ENCODE peak calls at places on chromosomes 12 and 14, in five cellular contexts. L is A549, D is Peyer's patch, M is testis, X is IMR-90. O is an unnamed sample.

GRCh38 chr14:60656755-60657608 is 7.7 kb upstream of the SIX1 start:
- DNase-seq in M (peak; percentile 66), D (peak; percentile 54), X (peak; percentile 73), L (peak; percentile 75), O (peak; percentile 60)

GRCh38 chr14:101243587-101244338 is 317.5 kb upstream of the DIO3 start:
- DNase-seq in M (no peak), X (no peak), D (no peak), L (no peak), O (no peak)

GRCh38 chr12:27229367-27229766 is 14.7 kb upstream of the STK38L start:
- DNase-seq in M (no peak), X (no peak), D (no peak), L (no peak), O (no peak)

GRCh38 chr14:100504372-100505078 is 82.7 kb downstream of the BEGAIN start:
- DNase-seq in D (no peak), L (peak; percentile 37), X (peak; percentile 28), M (no peak), O (no peak)

GRCh38 chr12:25014961-25015360 is 66.1 kb upstream of the BCAT1 start:
- DNase-seq in X (peak; percentile 61), L (no peak), D (no peak), M (no peak), O (no peak)

GRCh38 chr14:29705801-29706200 is 221.8 kb downstream of the PRKD1 start:
- DNase-seq in L (no peak), M (no peak), X (no peak), D (no peak), O (no peak)

GRCh38 chr12:81021834-81022233 is 56.0 kb upstream of the ACSS3 start:
- DNase-seq in D (no peak), X (no peak), L (no peak), M (no peak), O (no peak)

GRCh38 chr14:59097681-59098080 is 90.8 kb upstream of the DAAM1 start:
- DNase-seq in X (peak; percentile 56), M (no peak), D (no peak), L (peak; percentile 16), O (no peak)

GRCh38 chr14:90419200-90419599 is 22.4 kb downstream of the CALM1 start:
- DNase-seq in X (peak; percentile 98), L (peak; percentile 80), M (peak; percentile 74), D (no peak), O (peak; percentile 93)

GRCh38 chr12:99960312-99960711 is 24.4 kb downstream of the ANKS1B start:
- DNase-seq in M (no peak), D (no peak), L (no peak), X (no peak), O (no peak)

GRCh38 chr14:36767603-36768281 is 106.1 kb downstream of the PAX9 start:
- DNase-seq in D (no peak), L (no peak), M (no peak), X (no peak), O (no peak)

GRCh38 chr12:127550271-127550670 is 716.7 kb upstream of the TMEM132C start:
- DNase-seq in L (no peak), M (no peak), X (peak; percentile 55), D (no peak), O (no peak)

GRCh38 chr14:75141967-75142366 is 15.1 kb upstream of the NEK9 start:
- DNase-seq in L (peak; percentile 55), D (no peak), M (peak; percentile 38), X (peak; percentile 56), O (no peak)

GRCh38 chr12:25718081-25718731 is 165.1 kb upstream of the LMNTD1 start:
- DNase-seq in L (no peak), D (no peak), M (no peak), X (no peak), O (no peak)

GRCh38 chr14:23548351-23549318 is 2.9 kb downstream of the ZFHX2 start:
- DNase-seq in M (no peak), X (peak; percentile 83), D (no peak), L (no peak), O (peak; percentile 52)

GRCh38 chr12:19707948-19708409 is 268.7 kb downstream of the AEBP2 start:
- DNase-seq in D (no peak), M (no peak), L (peak; percentile 39), X (peak; percentile 93), O (no peak)

GRCh38 chr12:6180300-6181051 is 19.7 kb upstream of the CD9 start:
- DNase-seq in M (no peak), D (no peak), L (peak; percentile 43), X (peak; percentile 86), O (peak; percentile 81)

GRCh38 chr14:44803239-44803905 is 158.4 kb downstream of the KLHL28 start:
- DNase-seq in X (peak; percentile 64), L (peak; percentile 60), M (no peak), D (no peak), O (no peak)

GRCh38 chr12:18689781-18690180 is 48.0 kb downstream of the PLCZ1 start:
- DNase-seq in X (no peak), L (no peak), M (no peak), D (no peak), O (no peak)

GRCh38 chr12:304815-305214 is 42.2 kb upstream of the SLC6A13 start:
- DNase-seq in X (peak; percentile 43), L (no peak), D (no peak), M (no peak), O (no peak)

GRCh38 chr12:106633451-106633823 is 50.6 kb downstream of the RFX4 start:
- DNase-seq in M (no peak), X (no peak), L (peak; percentile 69), D (no peak), O (no peak)

GRCh38 chr12:1913377-1914115 is 4.9 kb downstream of the CACNA2D4 start:
- DNase-seq in X (no peak), D (peak; percentile 3), M (peak; percentile 5), L (no peak), O (no peak)

GRCh38 chr12:132478845-132479244 is 11.1 kb upstream of the FBRSL1 start:
- DNase-seq in D (no peak), M (no peak), X (no peak), L (no peak), O (no peak)
- TF ChIP-seq CTCF in D (no peak), M (no peak), X (peak; percentile 6), L (no peak), O (no peak)

GRCh38 chr12:49741882-49742620 is 694 bp downstream of the TMBIM6 start:
- DNase-seq in M (peak; percentile 91), X (peak; percentile 86), L (peak; percentile 84), D (peak; percentile 79), O (peak; percentile 97)
- TF ChIP-seq POLR2A in M (no peak), X (peak; percentile 70), L (no peak), D (no peak), O (no peak)

DNA sequence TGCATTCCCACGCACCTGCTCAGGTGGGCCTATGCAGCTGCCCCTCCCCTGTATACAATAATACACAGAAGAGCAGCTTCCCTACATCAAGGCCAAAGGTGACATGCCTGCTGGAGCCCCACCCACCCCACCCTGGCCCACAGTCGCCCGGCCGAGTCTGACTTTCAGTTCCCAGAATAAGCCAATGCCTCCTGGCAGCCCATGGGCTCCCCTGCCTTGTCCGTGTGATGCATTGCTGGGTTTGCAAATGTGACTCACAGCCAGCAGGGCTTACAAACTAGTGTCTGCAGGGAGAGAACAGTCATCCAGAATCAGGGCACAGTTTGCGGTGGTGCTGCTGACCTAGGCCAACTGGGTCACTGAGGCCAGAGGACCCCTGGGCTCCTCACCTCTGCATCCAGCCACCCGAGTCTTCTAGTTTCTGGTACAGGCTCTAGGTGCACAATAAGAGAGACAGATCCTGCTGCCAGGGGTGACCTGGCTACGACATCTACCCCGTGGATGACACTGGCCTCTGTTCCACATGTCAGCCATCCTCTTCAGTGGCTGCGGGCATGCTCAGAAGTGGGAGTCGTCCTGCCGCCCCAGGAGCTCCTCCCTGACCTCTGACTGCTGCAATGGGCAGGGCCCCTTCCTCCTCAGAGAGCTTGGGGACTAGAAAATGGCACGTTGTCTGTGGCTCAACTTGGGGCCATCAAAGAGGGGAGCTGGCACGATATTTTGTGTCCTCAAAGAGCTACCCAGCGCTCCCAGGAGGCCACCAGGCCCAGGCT is 84.5 kb downstream of the CHGA start:
- DNase-seq in L (peak; percentile 24), D (peak; percentile 63), M (no peak), X (peak; percentile 76), O (peak; percentile 87)
- H3K4me1 ChIP-seq in L (peaks cover 30% of the 10 kb centered on the region), D (peaks cover 15% of the 10 kb centered on the region), M (peaks cover 68% of the 10 kb centered on the region), X (peaks cover 6% of the 10 kb centered on the region), O (peaks cover 44% of the 10 kb centered on the region)

DNA sequence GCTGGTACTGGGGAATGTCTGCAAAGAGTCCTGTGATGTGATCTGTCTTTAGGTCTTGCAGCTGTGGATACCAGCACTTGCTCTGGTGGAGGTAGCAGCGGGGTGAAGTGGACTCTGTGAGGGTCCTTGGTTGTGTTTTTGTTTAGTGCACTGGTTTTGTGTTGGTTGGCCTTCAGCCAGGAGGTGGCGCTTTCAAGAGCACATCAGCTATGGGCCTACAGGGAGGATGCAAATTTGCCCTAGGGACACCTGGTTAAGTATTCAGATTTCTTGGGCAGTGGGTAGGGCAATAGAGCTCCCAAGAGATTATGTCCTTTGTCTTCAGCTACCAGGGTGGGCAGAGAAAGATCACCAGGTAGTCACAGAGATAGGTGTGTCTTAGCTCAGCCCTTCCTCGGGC is 63.8 kb downstream of the PTGER2 start:
- DNase-seq in M (no peak), X (no peak), L (no peak), D (no peak), O (no peak)
- TF ChIP-seq CTCF in M (no peak), X (no peak), L (no peak), D (no peak), O (no peak)

GRCh38 chr12:70292017-70292776 is 49.0 kb downstream of the CNOT2 start:
- DNase-seq in M (no peak), L (no peak), X (no peak), D (no peak), O (no peak)
- TF ChIP-seq POLR2A in M (no peak), L (no peak), X (no peak), D (no peak), O (no peak)

DNA sequence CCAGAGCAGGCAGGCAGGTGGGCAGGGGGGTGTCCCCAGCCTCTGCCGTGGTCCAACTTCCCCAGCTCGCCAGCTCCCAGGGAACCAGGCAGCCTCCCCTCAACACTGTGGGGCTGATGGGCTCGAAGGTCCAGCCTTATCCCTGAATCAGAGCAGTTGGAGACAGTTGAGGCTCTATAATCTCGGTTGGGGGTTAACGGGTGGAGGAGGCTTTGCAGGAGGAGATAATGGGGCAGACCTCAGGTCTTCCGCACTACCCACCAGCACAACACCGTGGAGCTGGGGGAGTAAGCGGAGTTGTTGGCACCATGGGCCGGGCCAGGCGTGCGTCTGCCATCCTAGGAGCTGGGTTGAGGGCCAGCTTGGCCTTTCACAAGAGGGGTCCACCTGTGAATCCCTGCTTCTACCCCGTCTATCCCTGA is 13.9 kb upstream of the HDAC7 start:
- DNase-seq in D (no peak), M (no peak), L (no peak), X (no peak), O (no peak)
- H3K4me1 ChIP-seq in D (peaks cover 6% of the 10 kb centered on the region), M (peaks cover 14% of the 10 kb centered on the region), L (peaks cover 14% of the 10 kb centered on the region), X (peaks cover 13% of the 10 kb centered on the region), O (peaks cover 17% of the 10 kb centered on the region)

GRCh38 chr12:51536159-51536558 is 54.9 kb upstream of the SCN8A start:
- DNase-seq in D (no peak), M (no peak), X (peak; percentile 19), L (peak; percentile 53), O (no peak)
- TF ChIP-seq CTCF in D (no peak), M (no peak), X (peak; percentile 12), L (no peak), O (no peak)

GRCh38 chr14:56585461-56586084 is 6.0 kb downstream of the TMEM260 start:
- DNase-seq in L (peak; percentile 13), X (no peak), D (no peak), M (no peak), O (no peak)

GRCh38 chr14:56580317-56580711 is 716 bp downstream of the TMEM260 start:
- DNase-seq in M (no peak), D (no peak), X (no peak), L (no peak), O (no peak)

GRCh38 chr14:56581041-56581727 is 1.6 kb downstream of the TMEM260 start:
- DNase-seq in X (no peak), L (no peak), M (no peak), D (no peak), O (no peak)

GRCh38 chr14:56579345-56580316 is at the start of gene TMEM260:
- DNase-seq in X (peak; percentile 84), M (peak; percentile 91), L (peak; percentile 89), D (peak; percentile 77), O (peak; percentile 83)
- TF ChIP-seq POLR2A in X (peak; percentile 88), M (no peak), L (peak; percentile 86), D (peak; percentile 77), O (peak; percentile 60)

O was measured in adrenal gland.